ENCODE peak calls at places on chromosomes 13 and 19, in six cellular contexts. U is heart right ventricle, O is stomach, E is heart left ventricle, K is pancreas, D is upper lobe of left lung. L is an unnamed sample.

GRCh38 chr13:113888701-113889330 is 24.9 kb upstream of the GAS6 start:
- DNase-seq in D (no peak), O (no peak), K (no peak), U (no peak), E (no peak), L (no peak)

GRCh38 chr13:46648166-46648607 is 95.2 kb downstream of the LRCH1 start:
- DNase-seq in O (peak; percentile 66), K (no peak), D (peak; percentile 51), U (no peak), E (no peak), L (peak; percentile 57)

GRCh38 chr19:19261350-19262189 is 11.5 kb downstream of the TM6SF2 start:
- DNase-seq in O (no peak), U (no peak), D (no peak), K (no peak), E (no peak), L (no peak)

GRCh38 chr19:33686687-33687541 is 65.2 kb downstream of the CHST8 start:
- DNase-seq in D (no peak), U (no peak), O (no peak), K (no peak), E (no peak), L (peak; percentile 34)

GRCh38 chr19:11551603-11552235 is 7.3 kb downstream of the ELOF1 start:
- DNase-seq in K (no peak), E (no peak), U (no peak), D (no peak), O (no peak), L (peak; percentile 56)

GRCh38 chr19:42252365-42253244 is 2.3 kb downstream of the ERF start:
- DNase-seq in O (no peak), U (peak; percentile 42), K (no peak), D (peak; percentile 60), E (peak; percentile 66), L (peak; percentile 40)

GRCh38 chr19:33780251-33780650 is 16.4 kb upstream of the KCTD15 start:
- DNase-seq in D (no peak), E (no peak), O (no peak), K (no peak), U (no peak), L (no peak)

GRCh38 chr13:53873558-53873957 is 844.9 kb downstream of the OLFM4 start:
- DNase-seq in K (no peak), D (no peak), U (no peak), O (no peak), E (no peak), L (no peak)

GRCh38 chr19:42693760-42694350 is 46.4 kb downstream of the PSG3 start:
- DNase-seq in U (no peak), O (no peak), D (no peak), E (no peak), K (peak; percentile 54), L (no peak)

GRCh38 chr13:108932206-108932605 is 302.8 kb downstream of the MYO16 start:
- DNase-seq in O (no peak), D (no peak), K (no peak), E (no peak), U (no peak), L (no peak)

GRCh38 chr13:41458187-41458938 is 1.0 kb downstream of the RGCC start:
- DNase-seq in K (peak; percentile 73), U (peak; percentile 41), O (peak; percentile 53), D (peak; percentile 51), E (peak; percentile 34), L (peak; percentile 62)

GRCh38 chr13:43227721-43228120 is 204.3 kb downstream of the DNAJC15 start:
- DNase-seq in E (no peak), K (no peak), O (no peak), D (no peak), U (no peak), L (no peak)

GRCh38 chr19:41848666-41849065 is 3.8 kb downstream of the DMRTC2 start:
- DNase-seq in K (no peak), D (no peak), U (no peak), O (no peak), E (no peak), L (no peak)

GRCh38 chr19:35257113-35257461 is 8.3 kb downstream of the LSR start:
- DNase-seq in O (no peak), D (no peak), K (peak; percentile 43), U (no peak), E (no peak), L (no peak)

GRCh38 chr19:2775556-2776430 is 7.3 kb downstream of the SGTA start:
- DNase-seq in K (no peak), D (peak; percentile 64), E (peak; percentile 88), U (peak; percentile 54), O (peak; percentile 64), L (no peak)

GRCh38 chr19:11480927-11481776 is at the start of gene ELAVL3:
- DNase-seq in D (no peak), O (no peak), E (no peak), K (no peak), U (no peak), L (no peak)

GRCh38 chr13:38866649-38867048 is 124.0 kb downstream of the STOML3 start:
- DNase-seq in E (no peak), K (no peak), D (no peak), U (no peak), O (no peak), L (no peak)

GRCh38 chr19:1094978-1095701 is at the start of gene POLR2E:
- DNase-seq in E (peak; percentile 99), O (peak; percentile 99), D (peak; percentile 100), U (peak; percentile 99), K (peak; percentile 100), L (peak; percentile 99)

GRCh38 chr19:16258440-16258903 is 60.8 kb downstream of the AP1M1 start:
- DNase-seq in E (peak; percentile 87), U (peak; percentile 84), K (no peak), D (peak; percentile 75), O (peak; percentile 68), L (peak; percentile 77)

GRCh38 chr13:76647550-76647949 is 238.7 kb downstream of the KCTD12 start:
- DNase-seq in K (no peak), U (no peak), E (no peak), D (no peak), O (no peak), L (no peak)

GRCh38 chr13:56861472-56861871 is 279.2 kb upstream of the PRR20A start:
- DNase-seq in D (no peak), E (no peak), U (no peak), K (no peak), O (no peak), L (no peak)

GRCh38 chr19:33507021-33507956 is 14.3 kb downstream of the PEPD start:
- DNase-seq in O (no peak), E (no peak), D (no peak), K (no peak), U (no peak), L (no peak)

GRCh38 chr13:101576452-101576851 is 124.0 kb downstream of the ITGBL1 start:
- DNase-seq in U (no peak), E (no peak), D (no peak), O (no peak), K (no peak), L (no peak)

GRCh38 chr19:2394669-2395292 is 32.6 kb downstream of the TIMM13 start:
- DNase-seq in O (no peak), D (no peak), K (no peak), E (no peak), U (no peak), L (peak; percentile 72)

GRCh38 chr19:35607661-35608060 is 4.9 kb upstream of the HAUS5 start:
- DNase-seq in E (no peak), O (no peak), K (no peak), D (no peak), U (no peak), L (no peak)

GRCh38 chr13:78603240-78603947 is at the start of gene POU4F1:
- DNase-seq in D (peak; percentile 48), O (no peak), E (no peak), K (peak; percentile 73), U (peak; percentile 33), L (peak; percentile 75)

GRCh38 chr13:51801631-51802099 is 2.3 kb downstream of the DHRS12 start:
- DNase-seq in K (peak; percentile 82), O (peak; percentile 92), D (peak; percentile 89), E (peak; percentile 90), U (peak; percentile 75), L (peak; percentile 88)

GRCh38 chr13:31862828-31863227 is 123.5 kb downstream of the RXFP2 start:
- DNase-seq in K (no peak), U (no peak), D (no peak), E (no peak), O (no peak), L (no peak)
- TF ChIP-seq CTCF in K (no peak), U (no peak), D (no peak), E (no peak), O (no peak), L (no peak)

DNA sequence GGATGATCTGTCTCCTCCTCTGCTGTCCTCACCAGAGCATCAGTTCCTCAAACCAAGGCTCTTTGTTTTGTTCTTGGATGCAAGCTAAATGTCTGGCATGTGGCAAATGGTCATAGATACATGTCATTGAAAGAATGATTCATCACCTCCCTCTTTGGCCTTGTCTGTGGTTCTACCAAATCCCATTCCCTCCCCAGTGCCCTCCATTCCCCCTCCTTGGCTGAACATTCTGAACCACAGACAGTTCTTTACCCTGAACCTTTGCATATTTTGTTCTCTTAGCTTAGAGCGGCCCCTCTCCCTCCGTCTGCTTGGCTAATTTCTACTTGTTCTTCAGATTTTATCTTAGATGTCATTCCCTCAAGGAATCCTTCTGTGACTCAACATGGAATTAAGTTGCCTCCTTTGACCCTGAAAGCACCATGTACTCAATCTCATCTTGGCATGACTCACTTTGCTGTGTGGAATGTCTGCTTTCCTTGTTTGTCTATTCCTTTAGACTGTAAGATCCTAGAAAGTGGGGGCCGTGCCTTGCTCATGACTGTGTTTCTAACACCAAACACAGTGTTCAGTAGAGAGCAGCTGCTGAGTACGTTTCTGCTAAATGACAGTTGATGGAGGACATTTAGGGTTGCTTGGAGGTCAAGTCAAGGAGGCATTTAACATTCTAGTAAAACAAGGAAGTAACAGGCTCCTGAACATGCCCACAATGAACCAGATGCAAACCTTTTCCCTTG is 8.1 kb downstream of the ALOX5AP start:
- DNase-seq in D (peak; percentile 66), K (no peak), O (peak; percentile 29), E (peak; percentile 57), U (no peak), L (no peak)
- H3K4me1 ChIP-seq in D (peaks cover 44% of the 10 kb centered on the region), K (no peaks in the 10 kb centered on the region), O (peaks cover 27% of the 10 kb centered on the region), E (peaks cover 21% of the 10 kb centered on the region), U (peaks cover 36% of the 10 kb centered on the region), L (peaks cover 40% of the 10 kb centered on the region)

GRCh38 chr19:48393196-48393558 is 291 bp upstream of the GRIN2D start:
- DNase-seq in D (no peak), K (no peak), E (no peak), U (no peak), O (no peak), L (no peak)

GRCh38 chr19:48386981-48387380 is 4.4 kb downstream of the KDELR1 start:
- DNase-seq in E (no peak), K (no peak), D (no peak), U (no peak), O (no peak), L (no peak)

GRCh38 chr19:48393559-48394330 is at the start of gene GRIN2D:
- DNase-seq in O (no peak), U (no peak), D (no peak), K (peak; percentile 71), E (no peak), L (no peak)

GRCh38 chr19:48391100-48392005 is at the start of gene KDELR1:
- DNase-seq in K (peak; percentile 93), U (peak; percentile 81), E (peak; percentile 79), D (peak; percentile 86), O (peak; percentile 81), L (peak; percentile 88)

GRCh38 chr19:48390188-48391099 is 907 bp downstream of the KDELR1 start:
- DNase-seq in U (peak; percentile 74), O (peak; percentile 70), D (peak; percentile 56), E (peak; percentile 80), K (peak; percentile 84), L (peak; percentile 82)
- TF ChIP-seq CTCF in U (peak; percentile 53), O (peak; percentile 73), D (peak; percentile 79), E (peak; percentile 53), K (peak; percentile 55), L (peak; percentile 51)

GRCh38 chr19:6236310-6237291 is 43.2 kb downstream of the MLLT1 start:
- DNase-seq in O (peak; percentile 99), D (peak; percentile 95), K (peak; percentile 90), U (peak; percentile 55), E (peak; percentile 56), L (peak; percentile 73)
- H3K4me1 ChIP-seq in O (peaks cover 84% of the 10 kb centered on the region), D (peaks cover 95% of the 10 kb centered on the region), K (peaks cover 39% of the 10 kb centered on the region), U (peaks cover 97% of the 10 kb centered on the region), E (peaks cover 77% of the 10 kb centered on the region), L (peaks cover 13% of the 10 kb centered on the region)